ENCODE peak calls at places on chromosomes 7 and 10, in six cellular contexts. Q is DND-41, N is hepatocyte, Z is PC-9, M is H1, O is K562. C is an unnamed sample.

GRCh38 chr7:132790104-132790503 is 213.8 kb upstream of the PLXNA4 start:
- DNase-seq in Q (no peak), N (no peak), Z (no peak), M (no peak), O (no peak), C (no peak)

GRCh38 chr7:45203947-45204445 is 46.4 kb downstream of the RAMP3 start:
- DNase-seq in Q (no peak), N (peak; percentile 21), Z (no peak), M (no peak), O (no peak), C (no peak)

GRCh38 chr10:80144302-80145131 is 12.0 kb downstream of the PLAC9 start:
- DNase-seq in Q (peak; percentile 13), N (no peak), Z (peak; percentile 58), M (no peak), O (no peak), C (peak; percentile 15)

GRCh38 chr10:21954132-21954531 is 49.4 kb downstream of the DNAJC1 start:
- DNase-seq in Q (no peak), N (no peak), Z (no peak), M (no peak), O (no peak), C (no peak)

GRCh38 chr10:74145133-74145532 is 5.5 kb downstream of the AP3M1 start:
- DNase-seq in Q (no peak), N (peak; percentile 41), Z (no peak), M (no peak), O (no peak), C (no peak)

GRCh38 chr7:133853706-133854276 is 273.3 kb upstream of the LRGUK start:
- DNase-seq in Q (peak; percentile 60), N (peak; percentile 31), Z (peak; percentile 87), M (peak; percentile 21), O (peak; percentile 54), C (peak; percentile 54)

GRCh38 chr7:43586251-43586900 is 3.5 kb downstream of the STK17A start:
- DNase-seq in Q (no peak), N (no peak), Z (peak; percentile 99), M (no peak), O (no peak), C (no peak)

GRCh38 chr10:230758-231157 is 95.5 kb downstream of the ZMYND11 start:
- DNase-seq in Q (no peak), N (no peak), Z (no peak), M (no peak), O (peak; percentile 20), C (peak; percentile 8)

GRCh38 chr10:44234471-44234850 is 150.4 kb downstream of the CXCL12 start:
- DNase-seq in Q (no peak), N (no peak), Z (peak; percentile 20), M (no peak), O (no peak), C (no peak)

GRCh38 chr7:148402159-148402558 is 188.4 kb upstream of the C7orf33 start:
- DNase-seq in Q (no peak), N (no peak), Z (no peak), M (no peak), O (no peak), C (no peak)

GRCh38 chr10:125450218-125450617 is 232.7 kb downstream of the TEX36 start:
- DNase-seq in Q (no peak), N (no peak), Z (no peak), M (no peak), O (no peak), C (no peak)

GRCh38 chr7:63900394-63901203 is 98.0 kb upstream of the ZNF722 start:
- DNase-seq in Q (peak; percentile 97), N (no peak), Z (no peak), M (no peak), O (peak; percentile 73), C (no peak)

GRCh38 chr10:110147961-110148360 is 59.4 kb upstream of the MXI1 start:
- DNase-seq in Q (peak; percentile 25), N (no peak), Z (no peak), M (no peak), O (no peak), C (no peak)

DNA sequence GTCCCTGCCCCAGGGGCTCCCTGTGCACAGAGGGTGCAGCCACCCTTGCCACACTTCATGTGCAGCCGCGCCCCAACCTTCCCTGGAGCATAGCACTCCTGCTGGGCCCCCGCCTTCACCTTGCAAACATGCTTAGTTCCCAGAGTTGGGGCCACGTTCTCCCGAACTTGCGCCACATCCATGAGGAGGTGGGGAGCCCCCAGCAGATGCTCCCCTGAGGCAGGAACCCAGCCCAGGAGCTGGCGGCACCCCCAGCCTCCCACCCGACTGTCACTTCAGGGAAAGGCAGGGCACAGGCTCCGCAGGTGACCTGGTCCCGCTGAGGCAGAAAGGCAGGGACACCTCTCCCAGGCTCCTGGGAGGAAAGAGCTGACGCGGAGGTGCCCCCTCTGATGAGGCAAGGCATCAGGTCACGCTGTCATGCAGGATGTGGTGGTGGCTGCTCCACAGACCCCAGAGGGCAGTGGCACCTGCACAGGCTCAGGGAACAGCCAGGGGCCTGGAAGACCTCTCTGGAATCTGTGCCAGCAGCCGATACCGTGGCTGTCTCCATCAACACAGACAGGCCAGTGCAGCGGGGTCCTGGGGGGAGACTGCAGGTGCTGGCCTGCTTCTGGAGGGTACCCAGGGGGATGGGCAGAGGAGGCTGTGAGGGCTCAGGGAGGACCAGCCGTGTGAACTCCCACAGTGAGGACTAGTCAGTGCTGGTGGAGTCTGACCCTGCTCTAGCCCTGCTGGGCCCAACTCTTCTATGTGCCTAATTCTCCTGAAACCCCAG is 221.3 kb downstream of the MAD1L1 start:
- DNase-seq in Q (peak; percentile 21), N (no peak), Z (no peak), M (no peak), O (no peak), C (no peak)
- H2AFZ ChIP-seq in Q (no peak overlapping the region), N (no peak overlapping the region), Z (no peak overlapping the region), M (no peak overlapping the region), O (no peak overlapping the region), C (no peak overlapping the region)

GRCh38 chr10:117137911-117138642 is at the start of gene VAX1:
- DNase-seq in Q (no peak), N (no peak), Z (no peak), M (no peak), O (no peak), C (no peak)
- TF ChIP-seq EZH2 in Q (no peak), N (peak; percentile 84), Z (no peak), M (peak; percentile 90), O (no peak), C (no peak)

DNA sequence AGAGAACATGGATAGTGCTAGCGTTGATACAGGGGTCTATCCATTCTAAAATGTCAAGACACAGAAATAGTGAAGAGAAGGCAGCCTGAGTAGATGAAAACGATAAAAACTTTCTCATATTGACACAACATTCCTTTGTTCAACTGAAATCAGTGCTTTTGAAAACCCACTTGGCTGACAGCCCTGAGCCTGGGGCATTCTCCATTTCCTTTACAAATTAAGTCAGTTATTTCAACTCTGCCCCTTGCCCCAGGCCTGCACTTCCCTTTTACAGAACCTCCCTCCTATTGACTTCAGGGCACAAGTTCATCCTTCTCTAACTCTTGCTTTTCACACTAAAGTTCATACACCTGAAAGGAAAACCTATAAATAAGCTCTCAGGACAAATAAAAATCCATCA is 135.1 kb downstream of the PDE1C start:
- DNase-seq in Q (no peak), N (no peak), Z (no peak), M (no peak), O (no peak), C (no peak)
- H3K4me3 ChIP-seq in Q (no peak overlapping the region), N (no peak overlapping the region), Z (no peak overlapping the region), M (no peak overlapping the region), O (no peak overlapping the region), C (no peak overlapping the region)

GRCh38 chr7:41431671-41432070 is 271.2 kb downstream of the INHBA start:
- DNase-seq in Q (no peak), N (no peak), Z (no peak), M (no peak), O (no peak), C (no peak)

GRCh38 chr7:41421056-41421455 is 281.8 kb downstream of the INHBA start:
- DNase-seq in Q (no peak), N (no peak), Z (no peak), M (no peak), O (no peak), C (no peak)

GRCh38 chr7:41420421-41420820 is 282.5 kb downstream of the INHBA start:
- DNase-seq in Q (no peak), N (no peak), Z (peak; percentile 21), M (no peak), O (no peak), C (no peak)

GRCh38 chr7:41428330-41428729 is 274.6 kb downstream of the INHBA start:
- DNase-seq in Q (no peak), N (no peak), Z (peak; percentile 12), M (no peak), O (no peak), C (no peak)

GRCh38 chr7:41425926-41426325 is 277.0 kb downstream of the INHBA start:
- DNase-seq in Q (no peak), N (no peak), Z (peak; percentile 69), M (no peak), O (no peak), C (no peak)
- H2AFZ ChIP-seq in Q (no peak overlapping the region), N (no peak overlapping the region), Z (peak overlapping the region; percentile 2), M (no peak overlapping the region), O (no peak overlapping the region), C (no peak overlapping the region)

GRCh38 chr10:118238573-118239240 is 103.4 kb downstream of the FAM204A start:
- DNase-seq in Q (no peak), N (peak; percentile 40), Z (peak; percentile 35), M (no peak), O (no peak), C (no peak)

GRCh38 chr10:118243907-118244306 is 98.2 kb downstream of the FAM204A start:
- DNase-seq in Q (no peak), N (no peak), Z (no peak), M (no peak), O (no peak), C (no peak)

GRCh38 chr10:118237930-118238329 is 104.2 kb downstream of the FAM204A start:
- DNase-seq in Q (no peak), N (no peak), Z (no peak), M (no peak), O (no peak), C (no peak)

GRCh38 chr10:118246340-118247247 is 95.5 kb downstream of the FAM204A start:
- DNase-seq in Q (no peak), N (no peak), Z (no peak), M (no peak), O (no peak), C (no peak)

DNA sequence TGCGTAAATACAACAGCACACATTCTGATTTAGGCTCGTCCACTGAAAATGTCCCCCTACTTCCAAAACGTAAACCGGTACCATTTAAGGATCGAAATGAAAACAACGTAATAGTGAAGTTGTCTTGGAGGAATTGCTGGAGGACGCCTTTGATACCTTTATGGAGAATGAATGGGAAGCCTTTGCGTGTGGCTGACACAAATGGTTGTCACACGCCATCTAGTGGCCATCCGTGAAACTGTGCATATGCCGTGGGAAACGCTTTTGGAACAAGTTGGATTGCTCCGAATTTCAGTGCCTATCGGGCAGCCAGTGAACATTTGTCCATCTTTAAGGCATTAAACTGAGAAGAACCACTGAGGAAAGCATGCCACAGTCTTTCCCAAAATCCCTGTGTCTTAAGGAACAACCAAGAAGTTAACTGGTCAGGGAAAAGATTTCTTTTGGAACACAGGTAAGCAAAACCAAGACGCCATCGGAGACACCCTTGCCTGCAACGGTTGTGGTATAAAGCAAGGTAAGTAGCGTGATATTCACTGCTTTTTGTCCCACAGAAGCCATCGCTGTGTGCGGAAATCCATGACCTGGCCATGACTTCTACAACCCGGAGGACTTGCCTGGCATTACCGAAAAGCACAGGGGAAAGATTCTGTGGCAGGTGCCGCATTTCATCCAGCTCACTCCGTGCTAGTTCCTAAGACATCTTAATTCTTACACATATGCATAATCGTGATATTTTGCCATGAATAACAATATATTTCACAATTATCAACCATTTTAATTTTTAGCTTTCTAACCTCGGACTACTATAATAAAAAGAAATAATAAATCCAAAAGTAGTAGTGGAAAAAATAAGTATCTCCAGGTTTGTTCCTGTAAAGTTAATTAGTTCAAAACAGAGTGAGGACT is 100.6 kb downstream of the FAM204A start:
- DNase-seq in Q (peak; percentile 64), N (peak; percentile 83), Z (peak; percentile 35), M (peak; percentile 60), O (peak; percentile 74), C (peak; percentile 81)
- TF ChIP-seq EZH2 in Q (no peak), N (no peak), Z (no peak), M (no peak), O (no peak), C (no peak)

C was measured in HCT116.